ENCODE peak calls at places on chromosomes 12 and 14, in eight cellular contexts. One of them, this sample, is unnamed.
A peak's percentile ranks its signal among the peaks of the same experiment; 100 is the strongest.

GRCh38 chr14:30994681-30995620 is 30.5 kb upstream of the AP4S1 start:
- DNase-seq in OCI-LY7: no peak
- DNase-seq in PC-3: peak; percentile 33
- DNase-seq in MM.1S: no peak
- DNase-seq in HCT116: no peak
- DNase-seq in GM23338: no peak
- DNase-seq in neural progenitor cell: no peak
- DNase-seq in GM23248: peak; percentile 69
- DNase-seq in this sample: no peak

GRCh38 chr14:76644875-76645518 is 116.3 kb upstream of the VASH1 start:
- DNase-seq in PC-3: peak; percentile 50
- DNase-seq in GM23248: peak; percentile 58
- DNase-seq in HCT116: peak; percentile 27
- DNase-seq in OCI-LY7: peak; percentile 24
- DNase-seq in GM23338: peak; percentile 84
- DNase-seq in MM.1S: no peak
- DNase-seq in neural progenitor cell: peak; percentile 84
- DNase-seq in this sample: peak; percentile 74

GRCh38 chr14:73623504-73623903 is 11.2 kb downstream of the ACOT6 start:
- DNase-seq in GM23248: no peak
- DNase-seq in PC-3: no peak
- DNase-seq in HCT116: no peak
- DNase-seq in neural progenitor cell: no peak
- DNase-seq in MM.1S: no peak
- DNase-seq in OCI-LY7: no peak
- DNase-seq in GM23338: peak; percentile 72
- DNase-seq in this sample: no peak

GRCh38 chr12:80892597-80893445 is 44.9 kb downstream of the LIN7A start:
- DNase-seq in PC-3: no peak
- DNase-seq in neural progenitor cell: no peak
- DNase-seq in HCT116: no peak
- DNase-seq in OCI-LY7: no peak
- DNase-seq in GM23338: no peak
- DNase-seq in GM23248: peak; percentile 58
- DNase-seq in MM.1S: no peak
- DNase-seq in this sample: no peak

GRCh38 chr14:63555572-63555971 is 12.4 kb upstream of the PPP2R5E start:
- DNase-seq in neural progenitor cell: no peak
- DNase-seq in PC-3: no peak
- DNase-seq in GM23248: no peak
- DNase-seq in GM23338: no peak
- DNase-seq in HCT116: no peak
- DNase-seq in OCI-LY7: no peak
- DNase-seq in MM.1S: no peak
- DNase-seq in this sample: no peak

GRCh38 chr14:39175445-39176262 is 600 bp downstream of the PNN start:
- DNase-seq in PC-3: peak; percentile 33
- DNase-seq in HCT116: no peak
- DNase-seq in GM23248: peak; percentile 59
- DNase-seq in MM.1S: no peak
- DNase-seq in neural progenitor cell: peak; percentile 72
- DNase-seq in GM23338: peak; percentile 60
- DNase-seq in OCI-LY7: peak; percentile 68
- DNase-seq in this sample: peak; percentile 58

GRCh38 chr12:87469295-87469694 is 559.9 kb downstream of the C12orf50 start:
- DNase-seq in GM23248: no peak
- DNase-seq in neural progenitor cell: no peak
- DNase-seq in HCT116: no peak
- DNase-seq in MM.1S: no peak
- DNase-seq in GM23338: no peak
- DNase-seq in PC-3: peak; percentile 14
- DNase-seq in OCI-LY7: no peak
- DNase-seq in this sample: no peak

GRCh38 chr12:5965950-5966383 is 20.9 kb upstream of the ANO2 start:
- DNase-seq in MM.1S: peak; percentile 57
- DNase-seq in PC-3: peak; percentile 54
- DNase-seq in HCT116: peak; percentile 28
- DNase-seq in neural progenitor cell: peak; percentile 84
- DNase-seq in GM23338: peak; percentile 85
- DNase-seq in OCI-LY7: peak; percentile 57
- DNase-seq in GM23248: peak; percentile 82
- DNase-seq in this sample: peak; percentile 79

GRCh38 chr12:105426766-105427165 is 96.3 kb downstream of the C12orf75 start:
- DNase-seq in GM23338: no peak
- DNase-seq in PC-3: no peak
- DNase-seq in neural progenitor cell: no peak
- DNase-seq in MM.1S: no peak
- DNase-seq in HCT116: no peak
- DNase-seq in GM23248: no peak
- DNase-seq in OCI-LY7: no peak
- DNase-seq in this sample: no peak

GRCh38 chr12:122860052-122860853 is 25.0 kb downstream of the HIP1R start:
- DNase-seq in HCT116: peak; percentile 50
- DNase-seq in PC-3: peak; percentile 88
- DNase-seq in MM.1S: peak; percentile 62
- DNase-seq in neural progenitor cell: peak; percentile 84
- DNase-seq in GM23338: peak; percentile 84
- DNase-seq in OCI-LY7: peak; percentile 71
- DNase-seq in GM23248: peak; percentile 86
- DNase-seq in this sample: peak; percentile 88

GRCh38 chr12:123591702-123592481 is 7.5 kb downstream of the TMED2 start:
- DNase-seq in OCI-LY7: no peak
- DNase-seq in PC-3: no peak
- DNase-seq in GM23248: peak; percentile 56
- DNase-seq in HCT116: no peak
- DNase-seq in MM.1S: no peak
- DNase-seq in GM23338: no peak
- DNase-seq in neural progenitor cell: no peak
- DNase-seq in this sample: peak; percentile 18

GRCh38 chr12:71019282-71019831 is 98.8 kb upstream of the PTPRR start:
- DNase-seq in neural progenitor cell: no peak
- DNase-seq in PC-3: no peak
- DNase-seq in OCI-LY7: no peak
- DNase-seq in GM23248: no peak
- DNase-seq in GM23338: peak; percentile 40
- DNase-seq in MM.1S: no peak
- DNase-seq in HCT116: no peak
- DNase-seq in this sample: no peak

GRCh38 chr12:120054293-120054692 is 62.3 kb downstream of the RAB35 start:
- DNase-seq in PC-3: no peak
- DNase-seq in OCI-LY7: no peak
- DNase-seq in neural progenitor cell: no peak
- DNase-seq in HCT116: no peak
- DNase-seq in GM23248: no peak
- DNase-seq in MM.1S: no peak
- DNase-seq in GM23338: no peak
- DNase-seq in this sample: no peak

GRCh38 chr12:75097003-75097402 is 112.6 kb downstream of the KCNC2 start:
- DNase-seq in GM23248: no peak
- DNase-seq in neural progenitor cell: no peak
- DNase-seq in HCT116: no peak
- DNase-seq in PC-3: no peak
- DNase-seq in MM.1S: no peak
- DNase-seq in OCI-LY7: no peak
- DNase-seq in GM23338: no peak
- DNase-seq in this sample: no peak

GRCh38 chr12:100908501-100908900 is 113.9 kb downstream of the ANO4 start:
- DNase-seq in GM23248: peak; percentile 96
- DNase-seq in HCT116: no peak
- DNase-seq in GM23338: no peak
- DNase-seq in PC-3: no peak
- DNase-seq in MM.1S: no peak
- DNase-seq in OCI-LY7: no peak
- DNase-seq in neural progenitor cell: no peak
- DNase-seq in this sample: no peak

GRCh38 chr12:69720748-69721147 is 17.9 kb upstream of the RAB3IP start:
- DNase-seq in PC-3: no peak
- DNase-seq in MM.1S: no peak
- DNase-seq in HCT116: no peak
- DNase-seq in OCI-LY7: no peak
- DNase-seq in neural progenitor cell: no peak
- DNase-seq in GM23248: no peak
- DNase-seq in GM23338: no peak
- DNase-seq in this sample: peak; percentile 13

GRCh38 chr14:104710071-104710735 is 13.8 kb upstream of the ADSS1 start:
- DNase-seq in PC-3: no peak
- DNase-seq in OCI-LY7: no peak
- DNase-seq in neural progenitor cell: no peak
- DNase-seq in GM23248: no peak
- DNase-seq in HCT116: no peak
- DNase-seq in GM23338: no peak
- DNase-seq in MM.1S: no peak
- DNase-seq in this sample: no peak

GRCh38 chr14:104706733-104707628 is 17.0 kb upstream of the ADSS1 start:
- DNase-seq in MM.1S: no peak
- DNase-seq in neural progenitor cell: no peak
- DNase-seq in HCT116: no peak
- DNase-seq in GM23248: peak; percentile 67
- DNase-seq in PC-3: no peak
- DNase-seq in OCI-LY7: no peak
- DNase-seq in GM23338: peak; percentile 43
- DNase-seq in this sample: no peak

GRCh38 chr14:104707629-104708595 is 16.1 kb upstream of the ADSS1 start:
- DNase-seq in PC-3: no peak
- DNase-seq in MM.1S: no peak
- DNase-seq in HCT116: no peak
- DNase-seq in OCI-LY7: no peak
- DNase-seq in neural progenitor cell: peak; percentile 24
- DNase-seq in GM23248: no peak
- DNase-seq in GM23338: peak; percentile 49
- DNase-seq in this sample: no peak

GRCh38 chr14:104709387-104710019 is 14.5 kb upstream of the ADSS1 start:
- DNase-seq in GM23338: no peak
- DNase-seq in OCI-LY7: no peak
- DNase-seq in HCT116: no peak
- DNase-seq in MM.1S: no peak
- DNase-seq in neural progenitor cell: no peak
- DNase-seq in PC-3: no peak
- DNase-seq in GM23248: no peak
- DNase-seq in this sample: no peak

GRCh38 chr14:104708606-104709268 is 15.3 kb upstream of the ADSS1 start:
- DNase-seq in neural progenitor cell: peak; percentile 87
- DNase-seq in PC-3: peak; percentile 80
- DNase-seq in GM23338: peak; percentile 93
- DNase-seq in GM23248: peak; percentile 58
- DNase-seq in OCI-LY7: peak; percentile 77
- DNase-seq in MM.1S: peak; percentile 53
- DNase-seq in HCT116: no peak
- DNase-seq in this sample: peak; percentile 83
- TF ChIP-seq EZH2phosphoT487 in neural progenitor cell: no peak
- TF ChIP-seq EZH2phosphoT487 in PC-3: no peak
- TF ChIP-seq EZH2phosphoT487 in GM23338: no peak
- TF ChIP-seq EZH2phosphoT487 in GM23248: no peak
- TF ChIP-seq EZH2phosphoT487 in OCI-LY7: no peak
- TF ChIP-seq EZH2phosphoT487 in MM.1S: no peak
- TF ChIP-seq EZH2phosphoT487 in HCT116: no peak
- TF ChIP-seq EZH2phosphoT487 in this sample: no peak

GRCh38 chr14:70808023-70808401 is 1.3 kb downstream of the MAP3K9 start:
- DNase-seq in HCT116: peak; percentile 59
- DNase-seq in neural progenitor cell: peak; percentile 79
- DNase-seq in OCI-LY7: peak; percentile 41
- DNase-seq in GM23338: peak; percentile 85
- DNase-seq in MM.1S: peak; percentile 58
- DNase-seq in PC-3: peak; percentile 66
- DNase-seq in GM23248: no peak
- DNase-seq in this sample: peak; percentile 57
- TF ChIP-seq EZH2phosphoT487 in HCT116: no peak
- TF ChIP-seq EZH2phosphoT487 in neural progenitor cell: no peak
- TF ChIP-seq EZH2phosphoT487 in OCI-LY7: no peak
- TF ChIP-seq EZH2phosphoT487 in GM23338: no peak
- TF ChIP-seq EZH2phosphoT487 in MM.1S: no peak
- TF ChIP-seq EZH2phosphoT487 in PC-3: no peak
- TF ChIP-seq EZH2phosphoT487 in GM23248: no peak
- TF ChIP-seq EZH2phosphoT487 in this sample: no peak

DNA sequence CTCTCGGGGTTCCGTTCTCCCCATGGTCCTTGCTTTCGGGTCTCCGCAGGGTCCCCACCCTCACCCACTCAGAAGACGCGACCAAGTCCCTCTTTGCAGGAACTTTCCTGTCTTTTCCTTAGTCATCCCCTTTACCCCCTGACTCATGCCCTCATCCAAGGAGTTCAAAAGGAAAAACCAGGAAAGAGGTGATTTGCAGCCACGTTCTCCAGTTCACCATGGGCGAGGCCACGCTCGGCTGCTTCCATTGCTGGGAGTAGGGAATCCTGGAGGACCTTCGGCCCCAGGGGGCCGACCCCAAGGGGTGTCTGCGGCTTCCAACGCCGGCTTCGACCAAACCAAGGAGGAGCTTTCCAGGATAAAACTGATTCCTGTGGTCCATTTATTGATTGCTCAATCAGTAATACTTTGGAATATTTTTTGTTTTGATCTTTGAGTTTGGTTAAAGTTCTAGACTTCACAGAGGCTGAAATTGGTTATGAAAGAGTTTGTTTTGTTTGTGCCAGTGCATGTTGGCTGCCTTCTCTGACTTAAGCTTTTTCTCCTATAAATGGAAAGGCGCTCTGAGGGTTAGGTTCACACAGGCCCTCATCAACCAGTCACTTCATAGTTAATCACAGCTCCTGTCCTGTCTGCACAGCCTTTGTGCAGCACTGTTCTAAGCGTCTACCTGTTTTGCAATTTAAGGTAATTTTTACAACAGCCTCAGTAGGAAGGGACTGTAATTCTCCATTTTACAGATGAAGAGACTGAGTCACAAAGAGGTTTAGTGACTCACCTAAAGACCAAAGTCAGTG is 827 bp downstream of the ALDH2 start:
- DNase-seq in OCI-LY7: no peak
- DNase-seq in neural progenitor cell: peak; percentile 61
- DNase-seq in HCT116: peak; percentile 12
- DNase-seq in GM23338: peak; percentile 58
- DNase-seq in MM.1S: no peak
- DNase-seq in PC-3: no peak
- DNase-seq in GM23248: peak; percentile 57
- DNase-seq in this sample: peak; percentile 60
- TF ChIP-seq EZH2phosphoT487 in OCI-LY7: no peak
- TF ChIP-seq EZH2phosphoT487 in neural progenitor cell: no peak
- TF ChIP-seq EZH2phosphoT487 in HCT116: no peak
- TF ChIP-seq EZH2phosphoT487 in GM23338: no peak
- TF ChIP-seq EZH2phosphoT487 in MM.1S: no peak
- TF ChIP-seq EZH2phosphoT487 in PC-3: no peak
- TF ChIP-seq EZH2phosphoT487 in GM23248: no peak
- TF ChIP-seq EZH2phosphoT487 in this sample: no peak

DNA sequence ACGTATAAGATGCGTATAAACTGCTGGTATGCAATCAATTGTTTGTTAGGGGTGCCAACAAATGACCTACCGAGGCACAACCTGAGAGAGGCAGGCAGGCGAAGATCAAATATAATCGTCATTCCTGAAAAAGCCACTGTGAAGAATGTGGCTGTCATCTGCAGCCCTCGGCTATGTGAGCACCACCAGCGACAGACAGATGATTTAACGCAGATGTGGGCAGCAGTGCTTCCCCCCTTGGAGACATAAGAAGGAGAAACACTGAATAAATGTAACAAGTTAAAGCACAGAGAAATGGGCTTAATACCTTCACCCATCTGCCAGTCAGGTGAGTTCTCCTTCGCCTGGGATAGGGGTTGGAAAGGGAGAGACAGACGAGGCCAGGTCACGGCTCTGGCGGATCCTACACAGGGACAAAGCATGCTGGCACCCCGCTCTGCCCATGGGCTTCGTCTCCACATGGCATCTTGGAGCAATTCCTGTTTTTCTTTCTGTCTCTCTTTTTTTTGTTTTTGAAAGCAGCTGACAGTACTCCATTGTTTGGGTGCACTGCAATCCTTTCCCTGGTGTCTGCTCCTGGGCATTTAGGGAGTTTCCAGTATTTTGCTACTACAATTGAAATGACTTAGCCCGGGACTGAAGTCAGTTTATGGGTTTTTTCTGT is 28.1 kb downstream of the TNFAIP2 start:
- DNase-seq in HCT116: no peak
- DNase-seq in MM.1S: no peak
- DNase-seq in GM23248: peak; percentile 12
- DNase-seq in PC-3: no peak
- DNase-seq in GM23338: no peak
- DNase-seq in OCI-LY7: no peak
- DNase-seq in neural progenitor cell: no peak
- DNase-seq in this sample: no peak
- TF ChIP-seq EZH2phosphoT487 in HCT116: no peak
- TF ChIP-seq EZH2phosphoT487 in MM.1S: no peak
- TF ChIP-seq EZH2phosphoT487 in GM23248: no peak
- TF ChIP-seq EZH2phosphoT487 in PC-3: no peak
- TF ChIP-seq EZH2phosphoT487 in GM23338: no peak
- TF ChIP-seq EZH2phosphoT487 in OCI-LY7: no peak
- TF ChIP-seq EZH2phosphoT487 in neural progenitor cell: no peak
- TF ChIP-seq EZH2phosphoT487 in this sample: no peak

This sample was measured in hepatocyte.